ENCODE peak calls at places on chromosome 22, in nine cellular contexts. G, Y, A, Q, R, U, C, H and J are unnamed samples.

GRCh38 chr22:26367402-26368245 is 61.4 kb upstream of the ASPHD2 start:
- DNase-seq in G (no peak), Y (no peak), A (peak), Q (no peak), R (peak), U (peak), C (peak), H (peak), J (peak)

GRCh38 chr22:27614291-27615007 is 187.1 kb downstream of the MN1 start:
- DNase-seq in G (peak), Y (no peak), A (no peak), Q (no peak), R (no peak), U (no peak), C (no peak), H (no peak), J (no peak)

GRCh38 chr22:22194931-22195264 is 49.7 kb upstream of the VPREB1 start:
- DNase-seq in G (no peak), Y (no peak), A (no peak), Q (no peak), R (no peak), U (no peak), C (no peak), H (no peak), J (no peak)

GRCh38 chr22:30705710-30706651 is 11.3 kb downstream of the OSBP2 start:
- DNase-seq in G (no peak), Y (no peak), A (peak), Q (peak), R (no peak), U (no peak), C (peak), H (peak), J (no peak)

GRCh38 chr22:35400335-35400680 is 368 bp downstream of the MCM5 start:
- DNase-seq in G (no peak), Y (no peak), A (peak), Q (peak), R (no peak), U (no peak), C (no peak), H (no peak), J (no peak)

GRCh38 chr22:38882480-38882879 is 10.5 kb upstream of the CBX6 start:
- DNase-seq in G (no peak), Y (no peak), A (no peak), Q (no peak), R (no peak), U (no peak), C (no peak), H (no peak), J (no peak)

GRCh38 chr22:44413211-44413610 is 84.8 kb downstream of the RTL6 start:
- DNase-seq in G (no peak), Y (no peak), A (no peak), Q (peak), R (no peak), U (no peak), C (no peak), H (peak), J (no peak)

GRCh38 chr22:49674479-49674830 is 153.2 kb downstream of the BRD1 start:
- DNase-seq in G (no peak), Y (no peak), A (no peak), Q (no peak), R (no peak), U (no peak), C (no peak), H (no peak), J (no peak)

GRCh38 chr22:44326549-44326881 is 13.8 kb upstream of the SHISAL1 start:
- DNase-seq in G (no peak), Y (no peak), A (no peak), Q (no peak), R (no peak), U (no peak), C (no peak), H (no peak), J (no peak)

GRCh38 chr22:49251371-49251770 is 576.3 kb downstream of the BRD1 start:
- DNase-seq in G (no peak), Y (no peak), A (no peak), Q (no peak), R (no peak), U (no peak), C (no peak), H (peak), J (no peak)

GRCh38 chr22:40728731-40729189 is 49.5 kb downstream of the MCHR1 start:
- DNase-seq in G (no peak), Y (no peak), A (peak), Q (peak), R (no peak), U (peak), C (no peak), H (no peak), J (peak)

GRCh38 chr22:42340695-42341383 is 70.4 kb upstream of the TCF20 start:
- DNase-seq in G (no peak), Y (peak), A (no peak), Q (no peak), R (peak), U (no peak), C (no peak), H (peak), J (no peak)

GRCh38 chr22:31150615-31151014 is 9.4 kb upstream of the RNF185 start:
- DNase-seq in G (no peak), Y (no peak), A (no peak), Q (no peak), R (no peak), U (no peak), C (no peak), H (no peak), J (no peak)

GRCh38 chr22:20551805-20552449 is 44.5 kb downstream of the MED15 start:
- DNase-seq in G (peak), Y (no peak), A (no peak), Q (peak), R (no peak), U (no peak), C (no peak), H (no peak), J (no peak)

GRCh38 chr22:44709881-44710400 is 7.9 kb downstream of the PRR5 start:
- DNase-seq in G (no peak), Y (no peak), A (peak), Q (peak), R (no peak), U (no peak), C (no peak), H (no peak), J (no peak)

GRCh38 chr22:40707154-40707553 is 27.9 kb downstream of the MCHR1 start:
- DNase-seq in G (no peak), Y (no peak), A (no peak), Q (no peak), R (no peak), U (no peak), C (no peak), H (no peak), J (no peak)

GRCh38 chr22:43448048-43448447 is 36.2 kb downstream of the MPPED1 start:
- DNase-seq in G (no peak), Y (no peak), A (no peak), Q (no peak), R (no peak), U (no peak), C (no peak), H (no peak), J (no peak)

GRCh38 chr22:30922151-30922611 is 46.4 kb downstream of the MORC2 start:
- DNase-seq in G (peak), Y (peak), A (peak), Q (peak), R (no peak), U (no peak), C (no peak), H (no peak), J (peak)

GRCh38 chr22:36197065-36197440 is 4.6 kb downstream of the APOL4 start:
- DNase-seq in G (no peak), Y (no peak), A (no peak), Q (no peak), R (peak), U (peak), C (peak), H (peak), J (peak)

GRCh38 chr22:31173386-31174145 is 13.6 kb downstream of the RNF185 start:
- DNase-seq in G (no peak), Y (no peak), A (no peak), Q (no peak), R (no peak), U (peak), C (peak), H (no peak), J (peak)

DNA sequence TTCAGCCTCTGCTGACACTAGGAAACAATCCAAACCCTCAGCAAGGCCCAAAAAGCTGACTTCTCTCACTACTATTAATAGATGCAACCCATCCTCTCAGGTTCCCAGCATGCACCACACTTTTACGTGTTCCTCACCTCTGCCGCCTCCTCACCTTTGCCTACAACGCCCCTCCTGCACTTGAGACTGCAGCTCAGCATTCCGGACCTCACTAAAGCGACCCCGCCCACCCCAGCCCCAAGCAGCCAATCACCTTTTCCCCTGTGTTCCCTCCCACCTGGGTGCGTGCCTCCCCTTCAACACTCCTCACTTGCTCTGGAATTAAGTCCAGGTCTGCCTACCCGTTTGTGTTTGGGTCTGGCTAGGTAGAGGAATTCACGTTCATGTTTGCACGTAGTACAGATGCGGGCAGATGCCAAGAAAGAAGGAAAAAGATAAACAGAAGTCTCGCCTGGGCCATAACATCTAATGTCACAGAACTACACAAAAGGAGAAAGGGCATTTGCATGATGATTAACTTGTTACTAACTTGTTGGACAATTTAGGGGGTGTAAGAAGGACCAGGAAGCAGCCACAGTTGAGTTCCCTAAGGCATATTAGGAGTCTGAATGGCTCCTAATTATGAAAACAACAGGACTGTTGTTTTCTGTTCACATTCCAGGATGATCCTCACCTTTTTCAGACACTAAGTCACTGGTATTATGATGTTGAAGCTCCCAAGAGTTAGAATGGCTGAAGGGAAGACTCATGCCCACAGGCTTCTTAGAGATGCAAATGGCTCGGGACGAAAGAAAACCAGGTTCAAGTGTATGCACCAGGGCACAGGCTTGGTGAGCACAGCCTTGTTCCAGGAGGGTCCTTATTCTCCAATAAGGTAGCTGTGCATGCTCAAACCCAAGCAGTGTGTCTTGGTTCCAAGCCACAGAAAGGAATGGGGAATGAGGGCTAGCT is 102.2 kb downstream of the MICAL3 start:
- DNase-seq in G (peak), Y (no peak), A (no peak), Q (no peak), R (no peak), U (no peak), C (no peak), H (peak), J (no peak)
- H3K4me3 ChIP-seq in G (no peak), Y (no peak), A (no peak), Q (no peak), R (no peak), U (no peak), C (no peak), H (peak), J (no peak)

GRCh38 chr22:19548964-19549363 is 24.8 kb upstream of the CLDN5 start:
- DNase-seq in G (no peak), Y (no peak), A (no peak), Q (no peak), R (no peak), U (no peak), C (no peak), H (no peak), J (no peak)

GRCh38 chr22:19543970-19544708 is 19.9 kb upstream of the CLDN5 start:
- DNase-seq in G (no peak), Y (no peak), A (no peak), Q (no peak), R (no peak), U (no peak), C (no peak), H (no peak), J (no peak)

GRCh38 chr22:19547620-19548019 is 23.4 kb upstream of the CLDN5 start:
- DNase-seq in G (no peak), Y (no peak), A (no peak), Q (no peak), R (no peak), U (no peak), C (no peak), H (no peak), J (no peak)

GRCh38 chr22:19545935-19546207 is 21.7 kb upstream of the CLDN5 start:
- DNase-seq in G (no peak), Y (no peak), A (no peak), Q (no peak), R (no peak), U (no peak), C (no peak), H (no peak), J (no peak)

GRCh38 chr22:19546680-19547079 is 22.5 kb upstream of the CLDN5 start:
- DNase-seq in G (no peak), Y (no peak), A (no peak), Q (no peak), R (no peak), U (no peak), C (no peak), H (no peak), J (no peak)
- H3K4me3 ChIP-seq in G (no peak), Y (no peak), A (no peak), Q (no peak), R (no peak), U (no peak), C (no peak), H (no peak), J (no peak)

GRCh38 chr22:24505337-24505736 is 10.2 kb downstream of the UPB1 start:
- DNase-seq in G (no peak), Y (no peak), A (no peak), Q (no peak), R (no peak), U (no peak), C (no peak), H (no peak), J (no peak)

GRCh38 chr22:24503137-24503850 is 8.2 kb downstream of the UPB1 start:
- DNase-seq in G (peak), Y (no peak), A (peak), Q (peak), R (no peak), U (peak), C (peak), H (peak), J (peak)

GRCh38 chr22:24503851-24504170 is 8.7 kb downstream of the UPB1 start:
- DNase-seq in G (no peak), Y (no peak), A (no peak), Q (peak), R (no peak), U (no peak), C (no peak), H (no peak), J (no peak)

GRCh38 chr22:24507742-24508141 is 12.6 kb downstream of the UPB1 start:
- DNase-seq in G (no peak), Y (no peak), A (no peak), Q (no peak), R (no peak), U (no peak), C (no peak), H (peak), J (no peak)

DNA sequence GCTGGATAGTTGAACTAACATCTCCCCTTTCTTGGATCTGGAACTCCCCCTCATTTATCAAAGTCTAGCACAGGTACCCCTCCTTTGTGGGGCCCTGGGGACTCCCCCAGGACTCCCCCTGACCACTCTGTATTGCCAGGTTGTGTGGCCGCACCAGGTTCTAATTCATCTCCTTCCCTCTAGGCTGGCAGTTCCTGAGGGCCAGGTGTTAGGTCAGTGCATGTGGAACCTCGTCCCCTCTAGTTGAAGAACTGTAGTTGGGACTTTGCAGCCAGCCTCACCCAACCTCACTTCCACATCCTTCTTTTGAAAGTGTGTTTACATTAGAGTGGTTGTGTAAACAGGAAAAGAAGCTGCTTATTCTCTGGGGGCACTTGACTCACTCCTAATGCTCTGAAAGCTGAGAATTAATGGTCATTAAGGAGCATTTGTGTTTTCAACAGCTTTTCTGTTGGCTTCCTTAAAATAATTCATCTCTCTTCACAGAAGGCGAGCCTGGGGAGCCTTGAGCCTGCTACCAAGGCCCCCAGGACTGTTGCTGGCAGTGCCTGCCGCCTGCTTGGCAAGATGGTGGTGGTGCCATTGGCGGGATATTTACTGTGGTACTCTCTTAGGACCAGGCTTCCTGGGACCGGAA is 11.8 kb downstream of the UPB1 start:
- DNase-seq in G (no peak), Y (no peak), A (no peak), Q (no peak), R (no peak), U (peak), C (no peak), H (peak), J (peak)
- H3K4me3 ChIP-seq in G (no peak), Y (no peak), A (no peak), Q (no peak), R (no peak), U (no peak), C (no peak), H (no peak), J (no peak)

DNA sequence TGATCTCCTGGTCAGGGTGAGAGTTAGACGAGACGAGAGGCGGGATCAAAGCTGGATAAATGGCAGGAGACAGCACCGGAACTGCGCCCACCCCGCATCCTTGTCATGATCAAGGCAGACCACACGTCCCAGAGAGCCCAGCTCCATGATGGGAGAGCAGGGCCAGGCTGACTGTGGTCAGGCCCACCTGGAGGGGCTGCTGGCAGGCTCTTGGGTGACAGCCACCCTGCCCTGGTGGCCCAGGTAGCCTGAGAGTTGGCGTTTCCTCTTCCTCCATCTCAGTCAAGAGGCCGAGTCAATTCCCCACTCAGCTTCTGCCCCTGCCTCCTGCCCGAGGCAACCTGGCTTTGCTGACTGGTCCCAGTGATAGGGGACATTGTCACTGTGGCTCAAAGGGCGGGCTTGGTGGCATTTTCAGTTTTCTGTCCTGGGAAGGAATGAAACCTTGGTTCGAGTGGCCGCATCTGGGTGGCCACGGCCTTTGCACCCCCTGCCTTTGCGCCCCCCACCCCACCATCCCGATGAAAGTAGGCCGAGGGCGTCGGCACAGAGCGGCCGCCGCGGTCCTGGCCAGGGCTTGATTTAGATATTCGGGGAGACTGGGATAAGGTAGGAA is 60.8 kb upstream of the PPARA start:
- DNase-seq in G (peak), Y (peak), A (no peak), Q (peak), R (no peak), U (no peak), C (no peak), H (no peak), J (peak)
- H3K4me3 ChIP-seq in G (peak), Y (peak), A (no peak), Q (no peak), R (no peak), U (no peak), C (peak), H (no peak), J (peak)

GRCh38 chr22:29030016-29030617 is 31.5 kb downstream of the C22orf31 start:
- DNase-seq in G (no peak), Y (no peak), A (no peak), Q (no peak), R (peak), U (peak), C (peak), H (peak), J (peak)
- H3K4me3 ChIP-seq in G (peak), Y (peak), A (no peak), Q (no peak), R (peak), U (peak), C (peak), H (peak), J (peak)

GRCh38 chr22:37353839-37354238 is 71.5 kb downstream of the CYTH4 start:
- DNase-seq in G (no peak), Y (no peak), A (no peak), Q (no peak), R (no peak), U (no peak), C (peak), H (no peak), J (no peak)
- H3K4me3 ChIP-seq in G (no peak), Y (no peak), A (no peak), Q (no peak), R (no peak), U (no peak), C (no peak), H (no peak), J (no peak)